ENCODE peak calls at places on chromosomes 13 and 19, in four cellular contexts. C is WTC11, V is SK-N-SH, P is GM12878. G is an unnamed sample.

GRCh38 chr19:43581467-43581866 is 5.9 kb downstream of the PINLYP start:
- DNase-seq in C (no peak), V (no peak), P (no peak), G (no peak)

GRCh38 chr13:30119476-30119875 is 187.9 kb downstream of the KATNAL1 start:
- DNase-seq in C (no peak), V (no peak), P (no peak), G (no peak)

GRCh38 chr13:113052971-113053370 is 52.6 kb upstream of the F7 start:
- DNase-seq in C (no peak), V (no peak), P (no peak), G (no peak)

GRCh38 chr13:91154553-91154952 is 192.9 kb upstream of the MIR17HG start:
- DNase-seq in C (no peak), V (no peak), P (no peak), G (no peak)

GRCh38 chr19:46766569-46767317 is 20.5 kb upstream of the STRN4 start:
- DNase-seq in C (peak), V (peak), P (no peak), G (peak)

GRCh38 chr13:65555973-65556372 is 1674.2 kb downstream of the PCDH9 start:
- DNase-seq in C (no peak), V (peak), P (no peak), G (no peak)

GRCh38 chr13:87234981-87235380 is 436.2 kb upstream of the SLITRK5 start:
- DNase-seq in C (no peak), V (no peak), P (no peak), G (no peak)

GRCh38 chr13:27367570-27367969 is 56.8 kb upstream of the GTF3A start:
- DNase-seq in C (no peak), V (no peak), P (no peak), G (no peak)

GRCh38 chr13:67023088-67023893 is 206.8 kb downstream of the PCDH9 start:
- DNase-seq in C (no peak), V (no peak), P (no peak), G (no peak)

GRCh38 chr19:29675120-29675649 is 9.9 kb downstream of the PLEKHF1 start:
- DNase-seq in C (no peak), V (no peak), P (no peak), G (no peak)

GRCh38 chr19:405138-405965 is 3.6 kb downstream of the C2CD4C start:
- DNase-seq in C (no peak), V (peak), P (no peak), G (no peak)
- TF ChIP-seq USF1 in C (no peak), V (no peak), P (no peak), G (no peak)

GRCh38 chr19:17862711-17863519 is 3.2 kb downstream of the RPL18A start:
- DNase-seq in C (no peak), V (no peak), P (no peak), G (no peak)
- TF ChIP-seq USF2 in C (no peak), V (no peak), P (no peak), G (no peak)

DNA sequence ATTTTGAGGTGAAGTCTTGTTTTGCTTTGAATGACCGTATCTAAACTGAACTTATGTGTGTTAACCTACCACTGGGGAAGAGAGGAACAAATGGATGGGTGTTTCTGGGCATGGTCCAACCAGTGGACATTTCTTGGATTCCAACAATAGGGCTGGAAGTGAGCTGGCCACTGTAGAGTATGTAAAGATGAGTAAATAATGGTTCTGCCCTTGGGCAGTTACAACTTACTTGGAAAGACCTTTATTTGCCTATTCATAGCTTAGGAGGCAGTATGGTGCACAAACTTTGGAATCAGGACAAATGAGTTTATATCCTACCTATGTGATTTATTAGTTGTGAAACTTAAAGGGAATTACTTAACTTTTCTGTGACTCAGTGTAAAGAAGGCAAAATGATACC is 429.5 kb downstream of the HS6ST3 start:
- DNase-seq in C (no peak), V (no peak), P (no peak), G (no peak)
- TF ChIP-seq USF1 in C (no peak), V (no peak), P (no peak), G (no peak)

GRCh38 chr13:106696140-106696539 is 128.2 kb upstream of the ARGLU1 start:
- DNase-seq in C (no peak), V (no peak), P (no peak), G (no peak)

GRCh38 chr13:106696719-106697118 is 128.8 kb upstream of the ARGLU1 start:
- DNase-seq in C (no peak), V (no peak), P (no peak), G (no peak)

GRCh38 chr13:106701810-106702341 is 133.9 kb upstream of the ARGLU1 start:
- DNase-seq in C (no peak), V (no peak), P (no peak), G (no peak)

GRCh38 chr13:106695139-106695538 is 127.2 kb upstream of the ARGLU1 start:
- DNase-seq in C (no peak), V (no peak), P (no peak), G (no peak)

DNA sequence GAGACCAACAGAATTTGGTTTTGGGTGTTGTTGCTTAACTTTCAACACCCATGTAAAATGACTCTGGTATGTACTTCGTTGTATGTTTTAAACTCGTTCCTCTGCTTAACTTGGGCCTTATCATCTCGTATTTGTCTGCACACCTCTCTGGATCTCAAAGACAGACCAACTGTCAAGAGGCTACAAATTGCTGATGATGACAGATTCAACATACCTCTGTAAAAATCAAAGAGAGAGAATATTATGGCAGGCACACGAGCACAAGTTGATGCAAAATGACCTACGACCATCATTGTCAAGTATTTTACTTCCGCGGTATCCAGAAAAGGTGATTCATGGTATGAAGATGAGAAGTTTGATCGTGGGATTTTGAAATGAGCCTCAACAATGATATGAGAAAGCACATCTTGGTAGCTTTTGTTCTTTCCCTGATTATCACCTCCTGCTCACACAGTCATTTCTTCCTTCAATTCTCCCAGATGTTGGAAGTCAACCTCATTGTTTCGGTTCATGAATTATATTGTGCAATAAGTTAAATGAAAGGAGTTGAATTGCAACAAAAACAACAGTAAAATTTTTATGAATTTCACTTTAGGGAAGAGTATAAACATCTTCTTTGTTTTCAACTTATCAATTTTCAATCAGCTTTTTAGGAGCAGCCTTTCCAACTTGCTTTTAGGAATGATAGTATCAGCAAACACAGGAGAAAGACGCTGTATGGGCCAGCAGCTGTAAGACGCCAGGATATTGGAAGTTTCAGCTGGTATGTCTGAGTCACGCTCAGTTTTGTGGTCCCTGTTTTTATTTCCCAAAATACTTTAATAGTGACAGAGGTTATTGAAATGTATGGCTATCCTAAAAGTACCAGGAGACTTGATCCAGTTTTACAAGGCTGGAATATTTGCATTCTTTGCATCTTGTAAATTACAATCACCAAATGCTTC is 132.3 kb upstream of the ARGLU1 start:
- DNase-seq in C (no peak), V (no peak), P (no peak), G (no peak)
- TF ChIP-seq USF2 in C (no peak), V (no peak), P (no peak), G (no peak)

DNA sequence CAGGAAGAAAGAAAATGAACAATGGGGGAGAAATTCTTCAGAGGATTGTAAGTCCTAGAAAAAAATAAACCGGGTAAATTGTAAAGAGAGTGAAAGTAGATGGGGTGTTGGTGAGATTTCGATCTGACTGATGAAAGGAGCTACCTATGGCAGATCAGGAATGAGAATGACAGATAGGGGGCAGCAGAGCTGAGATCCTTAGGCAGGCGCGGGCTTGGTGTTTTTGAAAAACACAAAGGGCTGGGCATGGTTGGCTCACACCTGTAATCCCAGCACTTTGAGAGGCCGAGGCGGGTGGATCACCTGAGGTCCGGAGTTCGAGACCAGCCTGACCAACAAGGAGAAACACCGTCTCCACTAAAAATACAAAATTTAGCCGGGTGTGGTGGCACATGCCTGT is 1468.6 kb upstream of the SLC10A2 start:
- DNase-seq in C (peak), V (no peak), P (no peak), G (peak)
- TF ChIP-seq USF1 in C (no peak), V (no peak), P (no peak), G (no peak)

G was measured in K562.